ENCODE peak calls at places on chromosomes 3 and 15, in nine cellular contexts. One of them, this sample, is unnamed.

GRCh38 chr3:131795382-131796085 is 239.3 kb downstream of the CPNE4 start:
- ATAC-seq in upper lobe of left lung: no peak
- ATAC-seq in GM12878: peak; percentile 84
- ATAC-seq in heart left ventricle: no peak
- ATAC-seq in HCT116: no peak
- ATAC-seq in body of pancreas: no peak
- ATAC-seq in K562: peak; percentile 94
- ATAC-seq in A549: no peak
- ATAC-seq in right lobe of liver: no peak
- ATAC-seq in this sample: no peak

GRCh38 chr3:22257252-22257651 is 506.2 kb upstream of the ZNF385D start:
- ATAC-seq in upper lobe of left lung: no peak
- ATAC-seq in GM12878: no peak
- ATAC-seq in heart left ventricle: no peak
- ATAC-seq in HCT116: no peak
- ATAC-seq in body of pancreas: no peak
- ATAC-seq in K562: no peak
- ATAC-seq in A549: no peak
- ATAC-seq in right lobe of liver: no peak
- ATAC-seq in this sample: no peak

GRCh38 chr3:73101916-73102315 is 40.5 kb downstream of the EBLN2 start:
- ATAC-seq in upper lobe of left lung: no peak
- ATAC-seq in GM12878: no peak
- ATAC-seq in heart left ventricle: no peak
- ATAC-seq in HCT116: no peak
- ATAC-seq in body of pancreas: no peak
- ATAC-seq in K562: no peak
- ATAC-seq in A549: no peak
- ATAC-seq in right lobe of liver: no peak
- ATAC-seq in this sample: no peak

GRCh38 chr3:16687206-16687605 is 82.0 kb upstream of the DAZL start:
- ATAC-seq in upper lobe of left lung: no peak
- ATAC-seq in GM12878: no peak
- ATAC-seq in heart left ventricle: no peak
- ATAC-seq in HCT116: no peak
- ATAC-seq in body of pancreas: no peak
- ATAC-seq in K562: no peak
- ATAC-seq in A549: no peak
- ATAC-seq in right lobe of liver: no peak
- ATAC-seq in this sample: no peak

GRCh38 chr15:76011611-76012010 is 613 bp downstream of the NRG4 start:
- ATAC-seq in upper lobe of left lung: no peak
- ATAC-seq in GM12878: no peak
- ATAC-seq in heart left ventricle: no peak
- ATAC-seq in HCT116: peak; percentile 17
- ATAC-seq in body of pancreas: peak; percentile 54
- ATAC-seq in K562: peak; percentile 59
- ATAC-seq in A549: no peak
- ATAC-seq in right lobe of liver: no peak
- ATAC-seq in this sample: no peak

GRCh38 chr15:63238796-63239195 is 38.6 kb upstream of the APH1B start:
- ATAC-seq in upper lobe of left lung: no peak
- ATAC-seq in GM12878: peak; percentile 95
- ATAC-seq in heart left ventricle: no peak
- ATAC-seq in HCT116: no peak
- ATAC-seq in body of pancreas: no peak
- ATAC-seq in K562: peak; percentile 65
- ATAC-seq in A549: no peak
- ATAC-seq in right lobe of liver: no peak
- ATAC-seq in this sample: peak; percentile 29

GRCh38 chr3:27715454-27715806 is 6.7 kb downstream of the EOMES start:
- ATAC-seq in upper lobe of left lung: no peak
- ATAC-seq in GM12878: peak; percentile 7
- ATAC-seq in heart left ventricle: no peak
- ATAC-seq in HCT116: no peak
- ATAC-seq in body of pancreas: no peak
- ATAC-seq in K562: no peak
- ATAC-seq in A549: no peak
- ATAC-seq in right lobe of liver: no peak
- ATAC-seq in this sample: no peak

GRCh38 chr15:59438891-59439290 is 905 bp downstream of the FAM81A start:
- ATAC-seq in upper lobe of left lung: no peak
- ATAC-seq in GM12878: no peak
- ATAC-seq in heart left ventricle: no peak
- ATAC-seq in HCT116: no peak
- ATAC-seq in body of pancreas: no peak
- ATAC-seq in K562: no peak
- ATAC-seq in A549: no peak
- ATAC-seq in right lobe of liver: no peak
- ATAC-seq in this sample: no peak

GRCh38 chr15:38652183-38652794 is 87.7 kb upstream of the RASGRP1 start:
- ATAC-seq in upper lobe of left lung: no peak
- ATAC-seq in GM12878: peak; percentile 23
- ATAC-seq in heart left ventricle: no peak
- ATAC-seq in HCT116: no peak
- ATAC-seq in body of pancreas: no peak
- ATAC-seq in K562: no peak
- ATAC-seq in A549: no peak
- ATAC-seq in right lobe of liver: no peak
- ATAC-seq in this sample: no peak

GRCh38 chr3:46031269-46031668 is 4.0 kb upstream of the XCR1 start:
- ATAC-seq in upper lobe of left lung: peak; percentile 63
- ATAC-seq in GM12878: no peak
- ATAC-seq in heart left ventricle: no peak
- ATAC-seq in HCT116: no peak
- ATAC-seq in body of pancreas: no peak
- ATAC-seq in K562: no peak
- ATAC-seq in A549: no peak
- ATAC-seq in right lobe of liver: no peak
- ATAC-seq in this sample: no peak

GRCh38 chr3:51295625-51296024 is 89.5 kb upstream of the MANF start:
- ATAC-seq in upper lobe of left lung: no peak
- ATAC-seq in GM12878: peak; percentile 89
- ATAC-seq in heart left ventricle: no peak
- ATAC-seq in HCT116: no peak
- ATAC-seq in body of pancreas: no peak
- ATAC-seq in K562: no peak
- ATAC-seq in A549: no peak
- ATAC-seq in right lobe of liver: no peak
- ATAC-seq in this sample: no peak

GRCh38 chr3:134752761-134753461 is 42.1 kb upstream of the EPHB1 start:
- ATAC-seq in upper lobe of left lung: no peak
- ATAC-seq in GM12878: no peak
- ATAC-seq in heart left ventricle: peak; percentile 79
- ATAC-seq in HCT116: no peak
- ATAC-seq in body of pancreas: no peak
- ATAC-seq in K562: no peak
- ATAC-seq in A549: no peak
- ATAC-seq in right lobe of liver: no peak
- ATAC-seq in this sample: no peak

GRCh38 chr3:95923496-95924210 is 890.7 kb upstream of the EPHA6 start:
- ATAC-seq in upper lobe of left lung: no peak
- ATAC-seq in GM12878: no peak
- ATAC-seq in heart left ventricle: peak; percentile 64
- ATAC-seq in HCT116: no peak
- ATAC-seq in body of pancreas: peak; percentile 99
- ATAC-seq in K562: no peak
- ATAC-seq in A549: no peak
- ATAC-seq in right lobe of liver: peak; percentile 92
- ATAC-seq in this sample: peak; percentile 89

GRCh38 chr3:125431912-125432587 is 56.9 kb upstream of the ZNF148 start:
- ATAC-seq in upper lobe of left lung: no peak
- ATAC-seq in GM12878: no peak
- ATAC-seq in heart left ventricle: no peak
- ATAC-seq in HCT116: no peak
- ATAC-seq in body of pancreas: no peak
- ATAC-seq in K562: no peak
- ATAC-seq in A549: no peak
- ATAC-seq in right lobe of liver: peak; percentile 69
- ATAC-seq in this sample: no peak

GRCh38 chr3:187746479-187747335 is 1.4 kb upstream of the BCL6 start:
- ATAC-seq in upper lobe of left lung: no peak
- ATAC-seq in GM12878: no peak
- ATAC-seq in heart left ventricle: no peak
- ATAC-seq in HCT116: no peak
- ATAC-seq in body of pancreas: no peak
- ATAC-seq in K562: peak; percentile 40
- ATAC-seq in A549: no peak
- ATAC-seq in right lobe of liver: no peak
- ATAC-seq in this sample: no peak

GRCh38 chr3:153830552-153830951 is 290.6 kb upstream of the ARHGEF26 start:
- ATAC-seq in upper lobe of left lung: no peak
- ATAC-seq in GM12878: no peak
- ATAC-seq in heart left ventricle: no peak
- ATAC-seq in HCT116: no peak
- ATAC-seq in body of pancreas: no peak
- ATAC-seq in K562: no peak
- ATAC-seq in A549: no peak
- ATAC-seq in right lobe of liver: peak; percentile 85
- ATAC-seq in this sample: no peak

GRCh38 chr3:153829596-153830170 is 291.5 kb upstream of the ARHGEF26 start:
- ATAC-seq in upper lobe of left lung: no peak
- ATAC-seq in GM12878: no peak
- ATAC-seq in heart left ventricle: no peak
- ATAC-seq in HCT116: no peak
- ATAC-seq in body of pancreas: no peak
- ATAC-seq in K562: no peak
- ATAC-seq in A549: no peak
- ATAC-seq in right lobe of liver: no peak
- ATAC-seq in this sample: no peak

GRCh38 chr3:153840487-153840886 is 280.7 kb upstream of the ARHGEF26 start:
- ATAC-seq in upper lobe of left lung: no peak
- ATAC-seq in GM12878: no peak
- ATAC-seq in heart left ventricle: no peak
- ATAC-seq in HCT116: no peak
- ATAC-seq in body of pancreas: no peak
- ATAC-seq in K562: no peak
- ATAC-seq in A549: no peak
- ATAC-seq in right lobe of liver: no peak
- ATAC-seq in this sample: no peak

GRCh38 chr3:153835540-153835939 is 285.6 kb upstream of the ARHGEF26 start:
- ATAC-seq in upper lobe of left lung: no peak
- ATAC-seq in GM12878: peak; percentile 65
- ATAC-seq in heart left ventricle: no peak
- ATAC-seq in HCT116: peak; percentile 72
- ATAC-seq in body of pancreas: no peak
- ATAC-seq in K562: peak; percentile 40
- ATAC-seq in A549: no peak
- ATAC-seq in right lobe of liver: no peak
- ATAC-seq in this sample: no peak
- TF ChIP-seq CTCF in upper lobe of left lung: no peak
- TF ChIP-seq CTCF in GM12878: no peak
- TF ChIP-seq CTCF in heart left ventricle: no peak
- TF ChIP-seq CTCF in HCT116: peak; percentile 28
- TF ChIP-seq CTCF in body of pancreas: no peak
- TF ChIP-seq CTCF in K562: no peak
- TF ChIP-seq CTCF in A549: no peak
- TF ChIP-seq CTCF in right lobe of liver: no peak
- TF ChIP-seq CTCF in this sample: no peak

DNA sequence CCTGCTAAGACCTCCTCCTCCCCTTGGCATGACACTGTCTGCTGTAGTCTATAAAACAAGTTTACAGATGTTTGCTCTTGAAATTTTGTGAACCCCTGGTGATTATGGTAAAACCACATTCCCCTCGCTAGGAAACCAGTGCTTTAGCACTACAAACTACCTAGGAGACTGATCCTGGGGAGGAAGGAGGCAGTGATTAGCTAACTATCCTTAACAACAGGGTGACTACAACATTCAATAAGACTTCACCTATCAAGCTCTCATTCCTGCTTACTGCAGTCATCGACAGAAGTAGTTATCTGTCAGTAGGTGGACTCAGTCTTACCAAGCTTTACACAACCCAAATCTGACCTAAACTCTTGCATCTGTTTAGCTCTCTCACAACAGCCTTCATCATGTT is 371.3 kb downstream of the TUSC7 start:
- ATAC-seq in upper lobe of left lung: no peak
- ATAC-seq in GM12878: no peak
- ATAC-seq in heart left ventricle: no peak
- ATAC-seq in HCT116: no peak
- ATAC-seq in body of pancreas: no peak
- ATAC-seq in K562: no peak
- ATAC-seq in A549: no peak
- ATAC-seq in right lobe of liver: no peak
- ATAC-seq in this sample: no peak
- H3K4me1 ChIP-seq in upper lobe of left lung: no peaks in the 10 kb centered on the region
- H3K4me1 ChIP-seq in GM12878: no peaks in the 10 kb centered on the region
- H3K4me1 ChIP-seq in heart left ventricle: no peaks in the 10 kb centered on the region
- H3K4me1 ChIP-seq in HCT116: no peaks in the 10 kb centered on the region
- H3K4me1 ChIP-seq in body of pancreas: no peaks in the 10 kb centered on the region
- H3K4me1 ChIP-seq in K562: no peaks in the 10 kb centered on the region
- H3K4me1 ChIP-seq in A549: no peaks in the 10 kb centered on the region
- H3K4me1 ChIP-seq in right lobe of liver: no peaks in the 10 kb centered on the region
- H3K4me1 ChIP-seq in this sample: no peaks in the 10 kb centered on the region

GRCh38 chr3:47414666-47415587 is 34.1 kb downstream of the PTPN23 start:
- ATAC-seq in upper lobe of left lung: no peak
- ATAC-seq in GM12878: no peak
- ATAC-seq in heart left ventricle: no peak
- ATAC-seq in HCT116: no peak
- ATAC-seq in body of pancreas: no peak
- ATAC-seq in K562: no peak
- ATAC-seq in A549: no peak
- ATAC-seq in right lobe of liver: no peak
- ATAC-seq in this sample: no peak

GRCh38 chr3:47413751-47414150 is 32.9 kb downstream of the PTPN23 start:
- ATAC-seq in upper lobe of left lung: no peak
- ATAC-seq in GM12878: no peak
- ATAC-seq in heart left ventricle: no peak
- ATAC-seq in HCT116: no peak
- ATAC-seq in body of pancreas: no peak
- ATAC-seq in K562: no peak
- ATAC-seq in A549: no peak
- ATAC-seq in right lobe of liver: no peak
- ATAC-seq in this sample: no peak

GRCh38 chr3:47412842-47413520 is 32.2 kb downstream of the PTPN23 start:
- ATAC-seq in upper lobe of left lung: no peak
- ATAC-seq in GM12878: no peak
- ATAC-seq in heart left ventricle: no peak
- ATAC-seq in HCT116: no peak
- ATAC-seq in body of pancreas: no peak
- ATAC-seq in K562: peak; percentile 13
- ATAC-seq in A549: no peak
- ATAC-seq in right lobe of liver: no peak
- ATAC-seq in this sample: no peak

GRCh38 chr3:47412453-47412756 is 31.6 kb downstream of the PTPN23 start:
- ATAC-seq in upper lobe of left lung: no peak
- ATAC-seq in GM12878: no peak
- ATAC-seq in heart left ventricle: no peak
- ATAC-seq in HCT116: no peak
- ATAC-seq in body of pancreas: no peak
- ATAC-seq in K562: no peak
- ATAC-seq in A549: no peak
- ATAC-seq in right lobe of liver: no peak
- ATAC-seq in this sample: no peak

GRCh38 chr3:47414161-47414564 is 33.3 kb downstream of the PTPN23 start:
- ATAC-seq in upper lobe of left lung: no peak
- ATAC-seq in GM12878: no peak
- ATAC-seq in heart left ventricle: no peak
- ATAC-seq in HCT116: no peak
- ATAC-seq in body of pancreas: no peak
- ATAC-seq in K562: no peak
- ATAC-seq in A549: no peak
- ATAC-seq in right lobe of liver: peak; percentile 30
- ATAC-seq in this sample: no peak
- TF ChIP-seq POLR2A in upper lobe of left lung: no peak
- TF ChIP-seq POLR2A in GM12878: peak; percentile 60
- TF ChIP-seq POLR2A in heart left ventricle: no peak
- TF ChIP-seq POLR2A in HCT116: no peak
- TF ChIP-seq POLR2A in body of pancreas: no peak
- TF ChIP-seq POLR2A in K562: peak; percentile 57
- TF ChIP-seq POLR2A in A549: no peak
- TF ChIP-seq POLR2A in right lobe of liver: no peak
- TF ChIP-seq POLR2A in this sample: no peak

GRCh38 chr3:122299872-122300460 is 25.1 kb upstream of the CSTA start:
- ATAC-seq in upper lobe of left lung: no peak
- ATAC-seq in GM12878: peak; percentile 23
- ATAC-seq in heart left ventricle: no peak
- ATAC-seq in HCT116: peak; percentile 44
- ATAC-seq in body of pancreas: no peak
- ATAC-seq in K562: no peak
- ATAC-seq in A549: no peak
- ATAC-seq in right lobe of liver: no peak
- ATAC-seq in this sample: no peak
- TF ChIP-seq CTCF in upper lobe of left lung: peak; percentile 37
- TF ChIP-seq CTCF in GM12878: peak; percentile 52
- TF ChIP-seq CTCF in heart left ventricle: no peak
- TF ChIP-seq CTCF in HCT116: peak; percentile 67
- TF ChIP-seq CTCF in body of pancreas: peak; percentile 71
- TF ChIP-seq CTCF in K562: peak; percentile 44
- TF ChIP-seq CTCF in A549: peak; percentile 55
- TF ChIP-seq CTCF in right lobe of liver: peak; percentile 33
- TF ChIP-seq CTCF in this sample: no peak